ENCODE peak calls at places on chromosomes 1 and 21, in four cellular contexts. One of them, this sample, is unnamed.

GRCh38 chr1:29752141-29752540 is 515.8 kb downstream of the PTPRU start:
- DNase-seq in astrocyte of the cerebellum: no peak
- DNase-seq in CD4-positive, alpha-beta T cell: no peak
- DNase-seq in OCI-LY7: no peak
- DNase-seq in this sample: no peak

GRCh38 chr1:151164732-151165280 is 896 bp downstream of the LYSMD1 start:
- DNase-seq in OCI-LY7: no peak
- DNase-seq in astrocyte of the cerebellum: no peak
- DNase-seq in CD4-positive, alpha-beta T cell: no peak
- DNase-seq in this sample: no peak

GRCh38 chr1:110515896-110516295 is 3.1 kb downstream of the KCNA10 start:
- DNase-seq in CD4-positive, alpha-beta T cell: no peak
- DNase-seq in OCI-LY7: no peak
- DNase-seq in astrocyte of the cerebellum: no peak
- DNase-seq in this sample: no peak

GRCh38 chr1:25922633-25923567 is 16.7 kb upstream of the STMN1 start:
- DNase-seq in OCI-LY7: no peak
- DNase-seq in CD4-positive, alpha-beta T cell: peak; percentile 17
- DNase-seq in astrocyte of the cerebellum: no peak
- DNase-seq in this sample: peak; percentile 35

GRCh38 chr1:43531453-43531905 is 796 bp downstream of the PTPRF start:
- DNase-seq in CD4-positive, alpha-beta T cell: no peak
- DNase-seq in astrocyte of the cerebellum: no peak
- DNase-seq in OCI-LY7: no peak
- DNase-seq in this sample: no peak

GRCh38 chr1:208188607-208189006 is 55.6 kb downstream of the PLXNA2 start:
- DNase-seq in OCI-LY7: no peak
- DNase-seq in astrocyte of the cerebellum: no peak
- DNase-seq in CD4-positive, alpha-beta T cell: no peak
- DNase-seq in this sample: no peak

GRCh38 chr1:14590781-14591180 is 7.7 kb upstream of the KAZN start:
- DNase-seq in CD4-positive, alpha-beta T cell: no peak
- DNase-seq in astrocyte of the cerebellum: no peak
- DNase-seq in OCI-LY7: no peak
- DNase-seq in this sample: no peak

GRCh38 chr1:195082183-195082582 is 1526.1 kb downstream of the KCNT2 start:
- DNase-seq in astrocyte of the cerebellum: peak; percentile 29
- DNase-seq in CD4-positive, alpha-beta T cell: no peak
- DNase-seq in OCI-LY7: no peak
- DNase-seq in this sample: no peak

GRCh38 chr1:240004086-240004749 is 87.5 kb upstream of the FMN2 start:
- DNase-seq in astrocyte of the cerebellum: no peak
- DNase-seq in OCI-LY7: peak; percentile 14
- DNase-seq in CD4-positive, alpha-beta T cell: no peak
- DNase-seq in this sample: peak; percentile 27

GRCh38 chr1:21904725-21905520 is 32.2 kb downstream of the HSPG2 start:
- DNase-seq in CD4-positive, alpha-beta T cell: no peak
- DNase-seq in OCI-LY7: no peak
- DNase-seq in astrocyte of the cerebellum: peak; percentile 29
- DNase-seq in this sample: no peak

GRCh38 chr1:75233302-75233929 is 99.2 kb downstream of the LHX8 start:
- DNase-seq in astrocyte of the cerebellum: peak; percentile 20
- DNase-seq in OCI-LY7: peak; percentile 37
- DNase-seq in CD4-positive, alpha-beta T cell: no peak
- DNase-seq in this sample: peak; percentile 13

GRCh38 chr1:98351506-98352038 is 309.9 kb upstream of the SNX7 start:
- DNase-seq in OCI-LY7: no peak
- DNase-seq in astrocyte of the cerebellum: no peak
- DNase-seq in CD4-positive, alpha-beta T cell: no peak
- DNase-seq in this sample: no peak

GRCh38 chr1:210321131-210321530 is 7.6 kb upstream of the HHAT start:
- DNase-seq in CD4-positive, alpha-beta T cell: no peak
- DNase-seq in astrocyte of the cerebellum: no peak
- DNase-seq in OCI-LY7: no peak
- DNase-seq in this sample: no peak

GRCh38 chr1:64161347-64162080 is 41.9 kb upstream of the UBE2U start:
- DNase-seq in CD4-positive, alpha-beta T cell: no peak
- DNase-seq in OCI-LY7: no peak
- DNase-seq in astrocyte of the cerebellum: peak; percentile 82
- DNase-seq in this sample: no peak

GRCh38 chr21:35565204-35565611 is 495.1 kb downstream of the SETD4 start:
- DNase-seq in astrocyte of the cerebellum: peak; percentile 70
- DNase-seq in CD4-positive, alpha-beta T cell: no peak
- DNase-seq in OCI-LY7: no peak
- DNase-seq in this sample: no peak

GRCh38 chr1:189752461-189752860 is 725.2 kb downstream of the BRINP3 start:
- DNase-seq in OCI-LY7: no peak
- DNase-seq in astrocyte of the cerebellum: no peak
- DNase-seq in CD4-positive, alpha-beta T cell: no peak
- DNase-seq in this sample: no peak

GRCh38 chr1:92623187-92623778 is 136.6 kb upstream of the GFI1 start:
- DNase-seq in CD4-positive, alpha-beta T cell: no peak
- DNase-seq in OCI-LY7: peak; percentile 37
- DNase-seq in astrocyte of the cerebellum: peak; percentile 11
- DNase-seq in this sample: peak; percentile 13
- TF ChIP-seq CTCF in CD4-positive, alpha-beta T cell: peak; percentile 76
- TF ChIP-seq CTCF in OCI-LY7: peak; percentile 84
- TF ChIP-seq CTCF in astrocyte of the cerebellum: no peak
- TF ChIP-seq CTCF in this sample: peak; percentile 36

GRCh38 chr21:26293291-26293946 is 122.8 kb upstream of the APP start:
- DNase-seq in OCI-LY7: no peak
- DNase-seq in astrocyte of the cerebellum: no peak
- DNase-seq in CD4-positive, alpha-beta T cell: no peak
- DNase-seq in this sample: no peak

DNA sequence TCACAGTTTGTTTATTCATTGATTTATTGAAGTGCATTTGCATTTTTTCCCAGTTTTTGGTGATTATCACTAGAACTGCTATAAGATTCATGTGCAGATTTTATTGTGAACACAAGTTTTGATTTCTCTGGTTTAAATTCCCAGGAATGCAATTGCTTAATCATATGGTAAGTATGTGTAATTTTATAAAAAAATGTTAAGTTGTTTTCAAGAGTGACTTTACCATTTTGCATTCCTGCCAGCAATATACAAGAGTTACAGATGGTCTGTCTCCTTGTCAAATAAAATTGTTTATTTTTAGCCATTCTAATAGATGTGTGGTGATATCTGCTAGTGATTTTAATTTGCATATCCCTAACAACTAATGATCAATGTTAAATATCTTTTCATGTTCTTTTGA is 127.3 kb upstream of the APP start:
- DNase-seq in OCI-LY7: no peak
- DNase-seq in astrocyte of the cerebellum: no peak
- DNase-seq in CD4-positive, alpha-beta T cell: no peak
- DNase-seq in this sample: no peak
- TF ChIP-seq CTCF in OCI-LY7: no peak
- TF ChIP-seq CTCF in astrocyte of the cerebellum: no peak
- TF ChIP-seq CTCF in CD4-positive, alpha-beta T cell: no peak
- TF ChIP-seq CTCF in this sample: no peak

GRCh38 chr1:186403632-186404031 is 28.0 kb downstream of the ODR4 start:
- DNase-seq in CD4-positive, alpha-beta T cell: no peak
- DNase-seq in OCI-LY7: no peak
- DNase-seq in astrocyte of the cerebellum: no peak
- DNase-seq in this sample: no peak

GRCh38 chr1:186409091-186409490 is 33.5 kb downstream of the ODR4 start:
- DNase-seq in OCI-LY7: peak; percentile 1
- DNase-seq in astrocyte of the cerebellum: no peak
- DNase-seq in CD4-positive, alpha-beta T cell: no peak
- DNase-seq in this sample: peak; percentile 27

DNA sequence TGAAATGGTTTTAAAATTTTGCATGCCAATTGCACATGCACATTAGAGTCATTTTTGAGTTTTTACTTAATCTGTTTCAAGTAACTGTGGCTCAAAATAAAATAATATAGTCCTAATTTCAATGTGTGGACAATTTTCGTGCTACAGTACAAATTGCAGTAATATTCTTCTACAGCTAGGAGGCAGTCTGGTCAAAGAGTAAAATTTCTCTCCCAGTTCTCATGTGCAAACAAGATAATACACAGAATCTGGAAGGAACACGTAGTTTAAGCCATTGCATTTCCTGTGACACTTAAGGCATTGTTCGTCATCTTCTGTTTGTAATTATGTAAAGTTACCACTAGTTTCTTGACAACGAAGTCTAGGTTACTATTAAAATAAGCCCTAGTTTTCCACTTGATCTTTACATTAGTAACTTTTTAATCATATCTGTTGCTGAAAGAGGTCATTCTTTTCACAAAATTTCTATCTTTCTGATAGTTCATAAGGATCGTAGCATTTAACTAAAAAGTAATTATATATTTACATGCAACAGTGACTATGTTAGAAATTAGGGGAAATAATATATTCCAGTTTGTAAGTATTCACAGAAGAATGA is 28.9 kb downstream of the ODR4 start:
- DNase-seq in astrocyte of the cerebellum: peak; percentile 23
- DNase-seq in OCI-LY7: peak; percentile 44
- DNase-seq in CD4-positive, alpha-beta T cell: no peak
- DNase-seq in this sample: peak; percentile 45
- TF ChIP-seq CTCF in astrocyte of the cerebellum: peak; percentile 56
- TF ChIP-seq CTCF in OCI-LY7: peak; percentile 90
- TF ChIP-seq CTCF in CD4-positive, alpha-beta T cell: peak; percentile 83
- TF ChIP-seq CTCF in this sample: peak; percentile 60

GRCh38 chr1:181504294-181505115 is 21.2 kb downstream of the CACNA1E start:
- DNase-seq in OCI-LY7: peak; percentile 65
- DNase-seq in CD4-positive, alpha-beta T cell: no peak
- DNase-seq in astrocyte of the cerebellum: no peak
- DNase-seq in this sample: peak; percentile 72
- TF ChIP-seq CTCF in OCI-LY7: peak; percentile 76
- TF ChIP-seq CTCF in CD4-positive, alpha-beta T cell: no peak
- TF ChIP-seq CTCF in astrocyte of the cerebellum: peak; percentile 21
- TF ChIP-seq CTCF in this sample: peak; percentile 52